ENCODE peak calls at places on chromosome 10, in seven cellular contexts. U, R, E, P, N, T and Z are unnamed samples.

GRCh38 chr10:114545071-114545470 is 113.0 kb downstream of the ABLIM1 start:
- DNase-seq in U (no peak), R (no peak), E (no peak), P (no peak), N (no peak), T (no peak), Z (no peak)

GRCh38 chr10:91462423-91462822 is 52.3 kb downstream of the HECTD2 start:
- DNase-seq in U (no peak), R (no peak), E (no peak), P (no peak), N (no peak), T (no peak), Z (no peak)

GRCh38 chr10:3747248-3747960 is 37.6 kb downstream of the KLF6 start:
- DNase-seq in U (no peak), R (peak; percentile 27), E (no peak), P (no peak), N (no peak), T (no peak), Z (peak; percentile 20)

GRCh38 chr10:51035344-51035743 is 38.9 kb upstream of the PRKG1 start:
- DNase-seq in U (no peak), R (no peak), E (peak; percentile 59), P (no peak), N (no peak), T (peak; percentile 68), Z (peak; percentile 81)

GRCh38 chr10:4059471-4060138 is 274.6 kb upstream of the KLF6 start:
- DNase-seq in U (no peak), R (no peak), E (no peak), P (no peak), N (no peak), T (no peak), Z (no peak)

GRCh38 chr10:113425596-113425995 is 127.3 kb upstream of the HABP2 start:
- DNase-seq in U (no peak), R (peak; percentile 4), E (no peak), P (no peak), N (no peak), T (no peak), Z (no peak)

GRCh38 chr10:88874271-88874670 is 5.8 kb upstream of the STAMBPL1 start:
- DNase-seq in U (no peak), R (peak; percentile 57), E (no peak), P (no peak), N (no peak), T (no peak), Z (no peak)

GRCh38 chr10:122112021-122112616 is 123.2 kb downstream of the TACC2 start:
- DNase-seq in U (no peak), R (no peak), E (no peak), P (no peak), N (no peak), T (peak; percentile 20), Z (no peak)

GRCh38 chr10:31138026-31138553 is 106.4 kb upstream of the ZNF438 start:
- DNase-seq in U (no peak), R (peak; percentile 35), E (no peak), P (no peak), N (no peak), T (no peak), Z (peak; percentile 6)

GRCh38 chr10:61330669-61331068 is 122.5 kb downstream of the TMEM26 start:
- DNase-seq in U (no peak), R (no peak), E (no peak), P (no peak), N (no peak), T (no peak), Z (no peak)

GRCh38 chr10:93813507-93814465 is 56.0 kb downstream of the LGI1 start:
- DNase-seq in U (no peak), R (peak; percentile 48), E (peak; percentile 59), P (peak; percentile 84), N (no peak), T (peak; percentile 73), Z (peak; percentile 56)

GRCh38 chr10:78203915-78204818 is 170.5 kb downstream of the RPS24 start:
- DNase-seq in U (no peak), R (peak; percentile 68), E (no peak), P (no peak), N (no peak), T (no peak), Z (peak; percentile 35)

GRCh38 chr10:97333351-97333600 is 1.3 kb downstream of the FRAT2 start:
- DNase-seq in U (peak; percentile 15), R (peak; percentile 56), E (no peak), P (no peak), N (no peak), T (no peak), Z (no peak)

GRCh38 chr10:9986786-9987185 is 1030.9 kb upstream of the CELF2 start:
- DNase-seq in U (no peak), R (no peak), E (no peak), P (no peak), N (no peak), T (no peak), Z (no peak)
- H3K9me3 ChIP-seq in U (no peaks in the 10 kb centered on the region), R (no peaks in the 10 kb centered on the region), E (peaks cover 14% of the 10 kb centered on the region), P (no peaks in the 10 kb centered on the region), N (peaks cover 10% of the 10 kb centered on the region), T (no peaks in the 10 kb centered on the region), Z (no peaks in the 10 kb centered on the region)

DNA sequence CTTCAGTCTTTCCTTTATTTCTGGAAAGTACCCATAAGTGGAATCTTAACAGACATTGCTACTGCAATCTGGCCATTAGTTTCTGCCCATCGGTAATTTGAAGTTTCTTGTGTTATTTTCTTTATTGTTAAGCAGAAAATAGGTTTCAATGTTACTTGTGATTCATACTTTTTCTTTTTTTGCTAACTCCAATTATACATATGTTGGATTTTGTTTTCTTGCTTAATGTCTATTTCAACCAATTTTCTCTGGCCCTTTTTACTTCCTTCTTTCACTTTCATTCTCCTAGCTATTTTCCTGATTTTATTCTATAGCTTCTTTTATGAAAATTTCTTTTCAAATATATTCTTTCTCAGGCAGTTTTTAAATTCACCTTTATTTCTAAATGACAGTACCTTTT is 457.4 kb downstream of the TCERG1L start:
- DNase-seq in U (no peak), R (no peak), E (no peak), P (no peak), N (no peak), T (no peak), Z (no peak)
- H3K9me3 ChIP-seq in U (peaks cover 30% of the 10 kb centered on the region), R (no peaks in the 10 kb centered on the region), E (peaks cover 57% of the 10 kb centered on the region), P (peaks cover 5% of the 10 kb centered on the region), N (peaks cover 46% of the 10 kb centered on the region), T (peaks cover 22% of the 10 kb centered on the region), Z (peaks cover 12% of the 10 kb centered on the region)

GRCh38 chr10:103770139-103770538 is 85.2 kb downstream of the SH3PXD2A start:
- DNase-seq in U (no peak), R (no peak), E (no peak), P (peak; percentile 2), N (no peak), T (no peak), Z (no peak)
- H3K9me3 ChIP-seq in U (no peaks in the 10 kb centered on the region), R (no peaks in the 10 kb centered on the region), E (no peaks in the 10 kb centered on the region), P (no peaks in the 10 kb centered on the region), N (no peaks in the 10 kb centered on the region), T (no peaks in the 10 kb centered on the region), Z (no peaks in the 10 kb centered on the region)

DNA sequence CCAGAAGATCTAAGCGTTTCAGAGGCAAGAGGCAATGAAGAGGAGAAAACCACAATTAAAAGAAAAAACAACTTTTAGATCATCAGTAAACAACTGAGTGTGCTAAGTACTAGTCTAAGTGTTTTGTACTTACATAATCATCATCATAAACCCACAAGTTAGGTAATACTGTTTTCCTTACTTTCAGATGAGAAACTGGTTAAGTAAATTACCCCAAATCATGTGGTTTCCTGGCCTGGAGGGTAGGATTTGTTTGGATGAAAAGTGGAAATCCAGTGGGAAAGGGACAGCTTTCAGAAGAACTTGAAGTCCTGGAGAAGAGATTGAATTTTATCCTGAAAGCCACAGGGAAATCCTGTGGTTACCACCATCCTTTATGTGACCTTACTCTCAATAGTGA is 463.3 kb downstream of the LRMDA start:
- DNase-seq in U (no peak), R (no peak), E (no peak), P (no peak), N (no peak), T (no peak), Z (no peak)
- H3K9me3 ChIP-seq in U (no peaks in the 10 kb centered on the region), R (no peaks in the 10 kb centered on the region), E (no peaks in the 10 kb centered on the region), P (no peaks in the 10 kb centered on the region), N (no peaks in the 10 kb centered on the region), T (no peaks in the 10 kb centered on the region), Z (no peaks in the 10 kb centered on the region)

DNA sequence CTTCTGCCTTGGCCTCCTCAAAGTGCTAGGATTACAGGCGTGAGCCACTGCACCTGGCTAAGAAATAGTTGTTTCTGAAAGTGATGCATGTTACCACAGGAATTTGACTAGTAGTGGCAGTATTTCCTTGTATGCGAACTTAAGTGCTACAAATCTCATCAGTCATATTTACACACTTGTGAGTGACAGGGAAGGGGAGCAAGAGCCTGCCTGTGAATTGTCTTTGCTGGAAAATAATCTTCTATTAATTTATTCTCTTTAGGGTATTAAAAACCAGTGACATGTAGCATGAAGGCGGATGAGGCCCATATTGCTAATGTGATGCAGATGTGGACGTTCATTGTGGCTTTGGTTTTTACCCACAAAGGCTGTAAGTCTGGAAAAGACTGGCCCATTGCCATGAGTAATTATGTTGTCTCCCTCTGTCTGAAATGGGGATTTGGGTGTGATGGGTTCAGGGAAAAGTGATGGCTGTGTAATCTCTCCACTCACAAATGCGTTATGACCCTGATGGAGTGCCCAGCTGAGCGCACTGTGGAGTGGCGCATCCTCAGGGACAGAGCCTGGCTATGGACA is 97.6 kb downstream of the CCNY start:
- DNase-seq in U (no peak), R (peak; percentile 86), E (no peak), P (no peak), N (no peak), T (no peak), Z (no peak)
- H3K9me3 ChIP-seq in U (peaks cover 3% of the 10 kb centered on the region), R (no peaks in the 10 kb centered on the region), E (peaks cover 4% of the 10 kb centered on the region), P (no peaks in the 10 kb centered on the region), N (peaks cover 4% of the 10 kb centered on the region), T (no peaks in the 10 kb centered on the region), Z (no peaks in the 10 kb centered on the region)

GRCh38 chr10:1573334-1573969 is 163.9 kb downstream of the ADARB2 start:
- DNase-seq in U (no peak), R (no peak), E (no peak), P (peak; percentile 55), N (no peak), T (no peak), Z (no peak)
- H3K9me3 ChIP-seq in U (peaks cover 83% of the 10 kb centered on the region), R (no peaks in the 10 kb centered on the region), E (no peaks in the 10 kb centered on the region), P (no peaks in the 10 kb centered on the region), N (no peaks in the 10 kb centered on the region), T (no peaks in the 10 kb centered on the region), Z (no peaks in the 10 kb centered on the region)

GRCh38 chr10:70652761-70653657 is 19.3 kb upstream of the ADAMTS14 start:
- DNase-seq in U (peak; percentile 95), R (peak; percentile 87), E (no peak), P (peak; percentile 81), N (no peak), T (no peak), Z (no peak)

GRCh38 chr10:70650104-70650503 is 22.2 kb upstream of the ADAMTS14 start:
- DNase-seq in U (no peak), R (no peak), E (no peak), P (no peak), N (no peak), T (no peak), Z (no peak)

GRCh38 chr10:70649526-70649925 is 22.8 kb upstream of the ADAMTS14 start:
- DNase-seq in U (no peak), R (no peak), E (no peak), P (no peak), N (no peak), T (no peak), Z (no peak)

GRCh38 chr10:70650751-70651150 is 21.6 kb upstream of the ADAMTS14 start:
- DNase-seq in U (no peak), R (no peak), E (no peak), P (no peak), N (no peak), T (no peak), Z (no peak)

GRCh38 chr10:70651661-70652060 is 20.6 kb upstream of the ADAMTS14 start:
- DNase-seq in U (no peak), R (no peak), E (no peak), P (no peak), N (no peak), T (no peak), Z (no peak)
- H3K9me3 ChIP-seq in U (peaks cover 25% of the 10 kb centered on the region), R (no peaks in the 10 kb centered on the region), E (peaks cover 11% of the 10 kb centered on the region), P (peaks cover 5% of the 10 kb centered on the region), N (peaks cover 44% of the 10 kb centered on the region), T (no peaks in the 10 kb centered on the region), Z (no peaks in the 10 kb centered on the region)

GRCh38 chr10:5155951-5156350 is 29.0 kb downstream of the AKR1C8 start:
- DNase-seq in U (no peak), R (peak; percentile 1), E (no peak), P (no peak), N (no peak), T (no peak), Z (no peak)
- H3K9me3 ChIP-seq in U (no peaks in the 10 kb centered on the region), R (no peaks in the 10 kb centered on the region), E (peaks cover 11% of the 10 kb centered on the region), P (peaks cover 4% of the 10 kb centered on the region), N (peaks cover 8% of the 10 kb centered on the region), T (no peaks in the 10 kb centered on the region), Z (no peaks in the 10 kb centered on the region)